ENCODE peak calls at places on chromosomes 4 and X, in six cellular contexts. One of them, this sample, is unnamed.
A peak's percentile ranks its signal among the peaks of the same experiment; 100 is the strongest.

GRCh38 chr4:145289403-145290076 is 109.2 kb upstream of the OTUD4 start:
- DNase-seq in IMR-90: peak; percentile 72
- DNase-seq in H1: no peak
- DNase-seq in mesenchymal stem cell: peak; percentile 45
- DNase-seq in H9: no peak
- DNase-seq in mesendoderm: no peak
- DNase-seq in this sample: no peak

GRCh38 chr4:157980158-157980557 is 192.7 kb downstream of the GASK1B start:
- DNase-seq in IMR-90: no peak
- DNase-seq in H1: no peak
- DNase-seq in mesenchymal stem cell: no peak
- DNase-seq in H9: no peak
- DNase-seq in mesendoderm: peak; percentile 15
- DNase-seq in this sample: no peak

GRCh38 chr4:105619193-105619931 is 66.9 kb downstream of the ARHGEF38 start:
- DNase-seq in IMR-90: no peak
- DNase-seq in H1: no peak
- DNase-seq in mesenchymal stem cell: no peak
- DNase-seq in H9: no peak
- DNase-seq in mesendoderm: no peak
- DNase-seq in this sample: no peak

GRCh38 chr4:114077610-114078009 is 98.2 kb upstream of the ARSJ start:
- DNase-seq in IMR-90: peak; percentile 92
- DNase-seq in H1: no peak
- DNase-seq in mesenchymal stem cell: peak; percentile 81
- DNase-seq in H9: no peak
- DNase-seq in mesendoderm: no peak
- DNase-seq in this sample: no peak

GRCh38 chr4:152478456-152479237 is 57.2 kb downstream of the FBXW7 start:
- DNase-seq in IMR-90: peak; percentile 54
- DNase-seq in H1: no peak
- DNase-seq in mesenchymal stem cell: no peak
- DNase-seq in H9: no peak
- DNase-seq in mesendoderm: no peak
- DNase-seq in this sample: no peak

GRCh38 chr4:31187979-31188378 is 467.8 kb downstream of the PCDH7 start:
- DNase-seq in IMR-90: no peak
- DNase-seq in H1: no peak
- DNase-seq in mesenchymal stem cell: no peak
- DNase-seq in H9: no peak
- DNase-seq in mesendoderm: no peak
- DNase-seq in this sample: no peak

GRCh38 chr4:26719954-26720552 is 136.2 kb downstream of the TBC1D19 start:
- DNase-seq in IMR-90: peak; percentile 63
- DNase-seq in H1: no peak
- DNase-seq in mesenchymal stem cell: peak; percentile 39
- DNase-seq in H9: no peak
- DNase-seq in mesendoderm: peak; percentile 20
- DNase-seq in this sample: no peak

GRCh38 chr4:168386002-168386401 is 67.5 kb upstream of the DDX60 start:
- DNase-seq in IMR-90: no peak
- DNase-seq in H1: no peak
- DNase-seq in mesenchymal stem cell: no peak
- DNase-seq in H9: no peak
- DNase-seq in mesendoderm: no peak
- DNase-seq in this sample: no peak

GRCh38 chr4:122636697-122637096 is 15.8 kb upstream of the IL21 start:
- DNase-seq in IMR-90: no peak
- DNase-seq in H1: no peak
- DNase-seq in mesenchymal stem cell: no peak
- DNase-seq in H9: no peak
- DNase-seq in mesendoderm: no peak
- DNase-seq in this sample: no peak

GRCh38 chr4:534101-534575 is 35.1 kb downstream of the PIGG start:
- DNase-seq in IMR-90: no peak
- DNase-seq in H1: no peak
- DNase-seq in mesenchymal stem cell: no peak
- DNase-seq in H9: no peak
- DNase-seq in mesendoderm: no peak
- DNase-seq in this sample: no peak

GRCh38 chrX:44874481-44875184 is 1.6 kb downstream of the KDM6A start:
- DNase-seq in IMR-90: peak; percentile 49
- DNase-seq in H1: no peak
- DNase-seq in mesenchymal stem cell: peak; percentile 65
- DNase-seq in H9: no peak
- DNase-seq in mesendoderm: peak; percentile 59
- DNase-seq in this sample: no peak

GRCh38 chr4:108519208-108519833 is 101.1 kb upstream of the RPL34 start:
- DNase-seq in IMR-90: no peak
- DNase-seq in H1: no peak
- DNase-seq in mesenchymal stem cell: no peak
- DNase-seq in H9: no peak
- DNase-seq in mesendoderm: no peak
- DNase-seq in this sample: no peak

GRCh38 chrX:69539437-69539836 is 35.3 kb downstream of the NALF2 start:
- DNase-seq in IMR-90: no peak
- DNase-seq in H1: no peak
- DNase-seq in mesenchymal stem cell: no peak
- DNase-seq in H9: no peak
- DNase-seq in mesendoderm: no peak
- DNase-seq in this sample: no peak

GRCh38 chr4:30429813-30430466 is 290.2 kb upstream of the PCDH7 start:
- DNase-seq in IMR-90: peak; percentile 87
- DNase-seq in H1: no peak
- DNase-seq in mesenchymal stem cell: peak; percentile 81
- DNase-seq in H9: no peak
- DNase-seq in mesendoderm: no peak
- DNase-seq in this sample: no peak

GRCh38 chr4:105715692-105716278 is 7.2 kb downstream of the GSTCD start:
- DNase-seq in IMR-90: peak; percentile 45
- DNase-seq in H1: no peak
- DNase-seq in mesenchymal stem cell: peak; percentile 60
- DNase-seq in H9: no peak
- DNase-seq in mesendoderm: no peak
- DNase-seq in this sample: no peak

GRCh38 chr4:38387348-38387747 is 276.7 kb upstream of the KLF3 start:
- DNase-seq in IMR-90: peak; percentile 6
- DNase-seq in H1: no peak
- DNase-seq in mesenchymal stem cell: no peak
- DNase-seq in H9: no peak
- DNase-seq in mesendoderm: no peak
- DNase-seq in this sample: no peak

GRCh38 chr4:69518543-69519198 is 23.0 kb upstream of the UGT2B4 start:
- DNase-seq in IMR-90: no peak
- DNase-seq in H1: no peak
- DNase-seq in mesenchymal stem cell: no peak
- DNase-seq in H9: no peak
- DNase-seq in mesendoderm: no peak
- DNase-seq in this sample: no peak

GRCh38 chrX:125953769-125954168 is 212.3 kb downstream of the DCAF12L2 start:
- DNase-seq in IMR-90: no peak
- DNase-seq in H1: no peak
- DNase-seq in mesenchymal stem cell: no peak
- DNase-seq in H9: no peak
- DNase-seq in mesendoderm: no peak
- DNase-seq in this sample: no peak

GRCh38 chr4:108762559-108763225 is at the start of gene ETNPPL:
- DNase-seq in IMR-90: no peak
- DNase-seq in H1: peak; percentile 85
- DNase-seq in mesenchymal stem cell: peak; percentile 28
- DNase-seq in H9: peak; percentile 86
- DNase-seq in mesendoderm: peak; percentile 62
- DNase-seq in this sample: peak; percentile 53

GRCh38 chr4:40180356-40180755 is 16.5 kb upstream of the RHOH start:
- DNase-seq in IMR-90: peak; percentile 88
- DNase-seq in H1: no peak
- DNase-seq in mesenchymal stem cell: peak; percentile 87
- DNase-seq in H9: no peak
- DNase-seq in mesendoderm: no peak
- DNase-seq in this sample: no peak

GRCh38 chr4:38082424-38083374 is 122.5 kb downstream of the PTTG2 start:
- DNase-seq in IMR-90: peak; percentile 97
- DNase-seq in H1: no peak
- DNase-seq in mesenchymal stem cell: peak; percentile 90
- DNase-seq in H9: no peak
- DNase-seq in mesendoderm: no peak
- DNase-seq in this sample: no peak

DNA sequence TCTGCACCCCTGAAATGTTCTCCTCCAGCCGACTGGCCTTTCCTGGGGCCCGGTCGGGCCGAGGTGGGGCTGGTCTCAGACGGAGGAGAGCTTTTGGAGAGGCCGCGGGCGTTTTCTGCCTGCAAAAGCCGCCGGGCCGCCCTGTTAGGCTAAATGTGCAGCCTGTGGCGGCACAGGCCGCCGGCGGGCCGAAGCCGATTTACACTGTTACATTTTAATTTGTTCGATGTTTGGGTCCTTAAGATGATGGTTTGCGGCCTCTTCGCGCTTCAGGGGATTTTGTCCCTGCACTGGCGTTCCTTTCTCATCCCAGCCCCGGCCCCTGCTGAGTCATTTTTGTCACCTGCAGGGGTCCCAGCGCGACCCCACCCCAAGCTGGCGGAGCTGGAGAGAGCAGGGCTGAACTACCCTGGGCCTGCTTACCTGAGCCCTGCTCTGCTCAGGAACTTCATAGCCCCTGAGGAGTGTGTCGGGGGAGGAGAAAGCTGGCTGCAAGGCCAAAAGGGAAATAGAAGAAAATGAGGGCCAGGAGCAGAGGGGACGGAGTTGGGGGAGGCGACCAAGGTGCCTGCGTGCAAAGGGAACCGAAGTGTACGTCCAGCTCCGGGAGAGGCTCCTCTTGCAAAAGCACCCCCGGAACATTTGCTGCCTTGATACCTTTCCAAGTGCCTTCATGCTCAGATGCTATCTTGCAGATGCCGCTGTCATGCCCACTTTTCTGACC is 861 bp upstream of the RBBP7 start:
- DNase-seq in IMR-90: no peak
- DNase-seq in H1: peak; percentile 61
- DNase-seq in mesenchymal stem cell: peak; percentile 20
- DNase-seq in H9: peak; percentile 73
- DNase-seq in mesendoderm: peak; percentile 59
- DNase-seq in this sample: peak; percentile 5
- H2AK5ac ChIP-seq in IMR-90: no peak overlapping the region
- H2AK5ac ChIP-seq in H1: no peak overlapping the region
- H2AK5ac ChIP-seq in mesenchymal stem cell: no peak overlapping the region
- H2AK5ac ChIP-seq in H9: no peak overlapping the region
- H2AK5ac ChIP-seq in mesendoderm: no peak overlapping the region
- H2AK5ac ChIP-seq in this sample: no peak overlapping the region

DNA sequence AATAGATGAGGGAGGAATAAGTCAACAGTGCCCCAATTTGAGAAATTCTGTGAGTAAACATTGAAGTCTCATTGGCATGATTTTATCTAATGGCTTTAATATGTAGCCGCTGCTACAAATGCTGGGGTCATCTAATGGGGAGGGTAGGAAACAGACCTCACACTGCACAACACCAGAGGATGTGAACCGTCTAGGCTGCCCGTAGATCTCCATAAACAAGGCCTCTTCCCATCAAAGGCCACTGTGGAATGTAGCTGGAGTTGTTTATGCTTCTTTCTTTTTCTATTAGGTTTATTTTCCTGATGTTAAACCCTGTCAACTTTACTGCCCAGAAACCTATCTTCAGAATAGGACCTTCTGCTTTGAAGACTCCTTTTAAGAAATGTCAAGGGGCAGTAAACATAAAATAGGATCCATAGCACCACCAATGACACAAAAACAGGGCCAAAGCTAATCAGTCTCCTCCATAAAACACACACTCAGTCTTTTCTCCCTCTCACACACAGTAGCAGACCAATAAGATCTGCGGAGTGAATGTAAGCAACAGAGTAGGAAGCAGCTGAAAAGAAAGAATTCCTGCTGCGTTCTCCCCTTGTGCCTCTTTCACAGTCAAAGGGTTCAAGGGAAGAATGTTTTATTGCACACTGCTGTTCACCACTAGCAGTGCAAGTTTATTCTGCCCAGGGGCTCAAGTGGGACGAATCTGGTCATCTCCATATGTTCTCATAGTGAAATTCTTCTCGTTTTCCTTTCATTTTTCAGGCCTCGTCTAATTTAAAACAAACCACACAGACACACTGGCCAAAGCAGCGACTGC is 72.2 kb downstream of the MAML3 start:
- DNase-seq in IMR-90: no peak
- DNase-seq in H1: no peak
- DNase-seq in mesenchymal stem cell: peak; percentile 59
- DNase-seq in H9: no peak
- DNase-seq in mesendoderm: no peak
- DNase-seq in this sample: no peak
- H4K8ac ChIP-seq in IMR-90: peak overlapping the region; percentile 96
- H4K8ac ChIP-seq in H1: no peak overlapping the region
- H4K8ac ChIP-seq in mesenchymal stem cell: peak overlapping the region; percentile 92
- H4K8ac ChIP-seq in H9: no peak overlapping the region
- H4K8ac ChIP-seq in mesendoderm: no peak overlapping the region
- H4K8ac ChIP-seq in this sample: peak overlapping the region; percentile 19

DNA sequence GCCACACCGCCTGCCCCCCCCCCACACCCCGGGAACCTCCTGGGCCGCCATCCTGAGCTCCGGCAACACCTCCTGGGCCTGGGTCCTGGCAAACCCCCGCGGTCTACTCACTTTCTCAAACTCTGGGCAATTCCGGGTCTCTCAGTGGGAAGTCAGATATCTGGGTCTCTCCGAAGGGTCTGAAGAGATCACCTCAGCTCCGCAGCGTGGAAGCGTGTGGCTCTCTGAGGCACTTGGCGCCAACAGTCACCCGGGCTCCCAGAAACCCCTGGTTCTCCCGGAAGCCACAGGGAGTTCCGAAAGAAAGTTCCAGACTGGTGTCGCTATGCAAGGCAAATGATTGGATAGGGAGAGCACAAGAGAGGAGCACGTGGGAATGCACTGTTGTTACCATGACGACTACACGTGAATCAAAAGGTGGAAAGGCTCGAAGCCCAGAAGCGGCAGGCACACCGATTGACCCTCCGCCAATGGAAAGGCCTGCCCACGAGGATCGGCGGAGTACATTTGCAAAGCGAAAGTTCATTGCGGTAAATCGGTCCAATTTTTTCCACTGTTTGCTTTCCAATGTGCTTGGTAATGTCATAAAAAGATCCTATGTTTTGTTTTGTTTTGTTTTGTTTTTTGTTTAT is at the start of gene PNMA6E:
- DNase-seq in IMR-90: no peak
- DNase-seq in H1: no peak
- DNase-seq in mesenchymal stem cell: no peak
- DNase-seq in H9: no peak
- DNase-seq in mesendoderm: peak; percentile 15
- DNase-seq in this sample: no peak
- H2AK5ac ChIP-seq in IMR-90: no peak within 1 kb of the TSS
- H2AK5ac ChIP-seq in H1: no peak within 1 kb of the TSS
- H2AK5ac ChIP-seq in mesenchymal stem cell: no peak within 1 kb of the TSS
- H2AK5ac ChIP-seq in H9: no peak within 1 kb of the TSS
- H2AK5ac ChIP-seq in mesendoderm: no peak within 1 kb of the TSS
- H2AK5ac ChIP-seq in this sample: no peak within 1 kb of the TSS

DNA sequence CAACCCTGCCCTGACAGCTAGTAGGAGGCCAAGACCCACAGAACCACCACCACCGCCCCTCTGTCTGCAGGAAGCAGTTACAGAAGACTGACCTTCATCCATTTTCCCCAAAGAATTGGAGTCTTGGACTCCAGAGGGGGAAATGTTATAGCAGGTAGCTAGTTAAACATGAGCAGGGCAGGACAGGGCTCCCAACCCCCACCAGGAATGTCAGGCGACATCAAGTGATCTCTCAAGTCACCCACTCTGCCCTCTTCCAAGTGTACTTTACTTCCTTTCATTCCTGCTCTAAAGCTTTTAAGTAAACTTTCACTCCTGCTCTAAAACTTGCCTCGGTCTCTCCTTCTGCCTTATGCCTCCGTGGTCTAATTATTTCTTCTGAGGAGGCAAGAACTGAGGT is 17.1 kb upstream of the AADAT start:
- DNase-seq in IMR-90: no peak
- DNase-seq in H1: no peak
- DNase-seq in mesenchymal stem cell: no peak
- DNase-seq in H9: no peak
- DNase-seq in mesendoderm: peak; percentile 28
- DNase-seq in this sample: no peak
- H4K8ac ChIP-seq in IMR-90: no peak overlapping the region
- H4K8ac ChIP-seq in H1: no peak overlapping the region
- H4K8ac ChIP-seq in mesenchymal stem cell: no peak overlapping the region
- H4K8ac ChIP-seq in H9: no peak overlapping the region
- H4K8ac ChIP-seq in mesendoderm: no peak overlapping the region
- H4K8ac ChIP-seq in this sample: no peak overlapping the region

This sample was measured in neuronal stem cell.